ENCODE peak calls at places on chromosomes 1 and 21, in five cellular contexts. T is dorsolateral prefrontal cortex, Y is immature natural killer cell, P is DMS153, O is endothelial cell. F is an unnamed sample.

GRCh38 chr1:229888561-229889001 is 178.5 kb upstream of the GALNT2 start:
- DNase-seq in T (no peak), Y (no peak), P (no peak), O (no peak), F (no peak)

GRCh38 chr1:205279986-205280385 is 41.6 kb downstream of the NUAK2 start:
- DNase-seq in T (no peak), Y (no peak), P (no peak), O (no peak), F (no peak)

GRCh38 chr1:27979151-27979858 is 19.5 kb downstream of the XKR8 start:
- DNase-seq in T (no peak), Y (peak), P (peak), O (no peak), F (peak)

GRCh38 chr21:42626171-42626570 is 27.2 kb upstream of the PDE9A start:
- DNase-seq in T (peak), Y (no peak), P (no peak), O (no peak), F (no peak)

GRCh38 chr1:43732132-43732531 is 24.8 kb downstream of the ST3GAL3 start:
- DNase-seq in T (no peak), Y (no peak), P (no peak), O (no peak), F (no peak)

GRCh38 chr1:8121261-8122159 is 95.4 kb upstream of the ERRFI1 start:
- DNase-seq in T (no peak), Y (no peak), P (peak), O (no peak), F (peak)

GRCh38 chr1:226870026-226870322 is 442 bp upstream of the PSEN2 start:
- DNase-seq in T (no peak), Y (no peak), P (no peak), O (no peak), F (peak)

GRCh38 chr1:57424231-57425027 is 569 bp upstream of the DAB1 start:
- DNase-seq in T (no peak), Y (no peak), P (no peak), O (peak), F (no peak)

F was measured in HCT116.